ENCODE peak calls at places on chromosomes 6 and 20, in five cellular contexts. One of them, this sample, is unnamed.

GRCh38 chr6:93792751-93793150 is 373.4 kb upstream of the EPHA7 start:
- DNase-seq in transverse colon: no peak
- DNase-seq in H9: no peak
- DNase-seq in heart right ventricle: no peak
- DNase-seq in ovary: no peak
- DNase-seq in this sample: no peak

GRCh38 chr6:26032387-26033131 is 54.7 kb upstream of the HFE start:
- DNase-seq in transverse colon: peak
- DNase-seq in H9: peak
- DNase-seq in heart right ventricle: no peak
- DNase-seq in ovary: no peak
- DNase-seq in this sample: no peak

GRCh38 chr6:169382735-169383134 is 129.1 kb upstream of the THBS2 start:
- DNase-seq in transverse colon: no peak
- DNase-seq in H9: no peak
- DNase-seq in heart right ventricle: no peak
- DNase-seq in ovary: no peak
- DNase-seq in this sample: no peak

GRCh38 chr20:38426006-38426405 is 9.1 kb downstream of the SNHG17 start:
- DNase-seq in transverse colon: no peak
- DNase-seq in H9: no peak
- DNase-seq in heart right ventricle: no peak
- DNase-seq in ovary: no peak
- DNase-seq in this sample: no peak

GRCh38 chr20:40551125-40551530 is 137.9 kb downstream of the MAFB start:
- DNase-seq in transverse colon: no peak
- DNase-seq in H9: no peak
- DNase-seq in heart right ventricle: no peak
- DNase-seq in ovary: no peak
- DNase-seq in this sample: no peak

GRCh38 chr20:8972963-8973362 is 95.9 kb upstream of the PLCB4 start:
- DNase-seq in transverse colon: no peak
- DNase-seq in H9: no peak
- DNase-seq in heart right ventricle: no peak
- DNase-seq in ovary: no peak
- DNase-seq in this sample: no peak

GRCh38 chr6:170080828-170081368 is 210.0 kb downstream of the DLL1 start:
- DNase-seq in transverse colon: peak
- DNase-seq in H9: peak
- DNase-seq in heart right ventricle: peak
- DNase-seq in ovary: peak
- DNase-seq in this sample: no peak

GRCh38 chr6:155252581-155252980 is 11.2 kb upstream of the CLDN20 start:
- DNase-seq in transverse colon: no peak
- DNase-seq in H9: no peak
- DNase-seq in heart right ventricle: no peak
- DNase-seq in ovary: no peak
- DNase-seq in this sample: no peak

GRCh38 chr6:35400901-35401311 is 51.2 kb upstream of the FANCE start:
- DNase-seq in transverse colon: peak
- DNase-seq in H9: no peak
- DNase-seq in heart right ventricle: no peak
- DNase-seq in ovary: no peak
- DNase-seq in this sample: no peak

GRCh38 chr6:159252955-159253508 is 83.8 kb downstream of the FNDC1 start:
- DNase-seq in transverse colon: no peak
- DNase-seq in H9: peak
- DNase-seq in heart right ventricle: no peak
- DNase-seq in ovary: no peak
- DNase-seq in this sample: no peak

GRCh38 chr6:150848400-150848799 is 17.1 kb upstream of the MTHFD1L start:
- DNase-seq in transverse colon: no peak
- DNase-seq in H9: no peak
- DNase-seq in heart right ventricle: no peak
- DNase-seq in ovary: no peak
- DNase-seq in this sample: no peak

GRCh38 chr6:158068893-158069799 is 87.5 kb downstream of the SYNJ2 start:
- DNase-seq in transverse colon: peak
- DNase-seq in H9: no peak
- DNase-seq in heart right ventricle: no peak
- DNase-seq in ovary: no peak
- DNase-seq in this sample: no peak

GRCh38 chr6:110217255-110217654 is 37.0 kb downstream of the CDC40 start:
- DNase-seq in transverse colon: no peak
- DNase-seq in H9: no peak
- DNase-seq in heart right ventricle: no peak
- DNase-seq in ovary: no peak
- DNase-seq in this sample: no peak

GRCh38 chr6:54920628-54921027 is 74.1 kb downstream of the FAM83B start:
- DNase-seq in transverse colon: no peak
- DNase-seq in H9: no peak
- DNase-seq in heart right ventricle: no peak
- DNase-seq in ovary: no peak
- DNase-seq in this sample: no peak

GRCh38 chr6:98054453-98054852 is 771.4 kb upstream of the MMS22L start:
- DNase-seq in transverse colon: no peak
- DNase-seq in H9: no peak
- DNase-seq in heart right ventricle: no peak
- DNase-seq in ovary: no peak
- DNase-seq in this sample: no peak

GRCh38 chr6:57255451-57256181 is 33.5 kb upstream of the RAB23 start:
- DNase-seq in transverse colon: no peak
- DNase-seq in H9: no peak
- DNase-seq in heart right ventricle: no peak
- DNase-seq in ovary: no peak
- DNase-seq in this sample: no peak

GRCh38 chr6:136737343-136738177 is 54.7 kb downstream of the MAP3K5 start:
- DNase-seq in transverse colon: no peak
- DNase-seq in H9: no peak
- DNase-seq in heart right ventricle: no peak
- DNase-seq in ovary: no peak
- DNase-seq in this sample: no peak

GRCh38 chr6:159125977-159126376 is 43.2 kb upstream of the FNDC1 start:
- DNase-seq in transverse colon: no peak
- DNase-seq in H9: no peak
- DNase-seq in heart right ventricle: peak
- DNase-seq in ovary: no peak
- DNase-seq in this sample: peak

GRCh38 chr20:64040231-64041039 is 4.5 kb downstream of the C20orf204 start:
- DNase-seq in transverse colon: no peak
- DNase-seq in H9: no peak
- DNase-seq in heart right ventricle: no peak
- DNase-seq in ovary: no peak
- DNase-seq in this sample: no peak

GRCh38 chr6:132131777-132132176 is 180.6 kb upstream of the CCN2 start:
- DNase-seq in transverse colon: no peak
- DNase-seq in H9: no peak
- DNase-seq in heart right ventricle: peak
- DNase-seq in ovary: peak
- DNase-seq in this sample: peak

GRCh38 chr6:44727651-44728630 is 340.4 kb downstream of the CDC5L start:
- DNase-seq in transverse colon: no peak
- DNase-seq in H9: no peak
- DNase-seq in heart right ventricle: no peak
- DNase-seq in ovary: no peak
- DNase-seq in this sample: no peak

GRCh38 chr6:69816569-69816968 is 19.8 kb upstream of the LMBRD1 start:
- DNase-seq in transverse colon: no peak
- DNase-seq in H9: no peak
- DNase-seq in heart right ventricle: no peak
- DNase-seq in ovary: no peak
- DNase-seq in this sample: no peak

GRCh38 chr20:44754554-44754953 is 8.9 kb downstream of the KCNK15 start:
- DNase-seq in transverse colon: no peak
- DNase-seq in H9: no peak
- DNase-seq in heart right ventricle: no peak
- DNase-seq in ovary: no peak
- DNase-seq in this sample: no peak

GRCh38 chr6:5782783-5783567 is 223.8 kb downstream of the NRN1 start:
- DNase-seq in transverse colon: peak
- DNase-seq in H9: no peak
- DNase-seq in heart right ventricle: peak
- DNase-seq in ovary: no peak
- DNase-seq in this sample: peak

GRCh38 chr6:29696147-29697129 is 15.5 kb upstream of the ZFP57 start:
- DNase-seq in transverse colon: no peak
- DNase-seq in H9: peak
- DNase-seq in heart right ventricle: no peak
- DNase-seq in ovary: no peak
- DNase-seq in this sample: no peak

GRCh38 chr6:19303381-19303780 is 533.8 kb upstream of the ID4 start:
- DNase-seq in transverse colon: no peak
- DNase-seq in H9: no peak
- DNase-seq in heart right ventricle: no peak
- DNase-seq in ovary: no peak
- DNase-seq in this sample: no peak

GRCh38 chr6:39416728-39417127 is 94.2 kb upstream of the KCNK16 start:
- DNase-seq in transverse colon: no peak
- DNase-seq in H9: peak
- DNase-seq in heart right ventricle: no peak
- DNase-seq in ovary: no peak
- DNase-seq in this sample: no peak

GRCh38 chr6:15465212-15465611 is 197.6 kb downstream of the DTNBP1 start:
- DNase-seq in transverse colon: no peak
- DNase-seq in H9: no peak
- DNase-seq in heart right ventricle: no peak
- DNase-seq in ovary: no peak
- DNase-seq in this sample: no peak

GRCh38 chr6:39887692-39888450 is 46.4 kb downstream of the MOCS1 start:
- DNase-seq in transverse colon: peak
- DNase-seq in H9: no peak
- DNase-seq in heart right ventricle: peak
- DNase-seq in ovary: peak
- DNase-seq in this sample: peak

GRCh38 chr20:38723982-38724602 is at the start of gene SLC32A1:
- DNase-seq in transverse colon: no peak
- DNase-seq in H9: peak
- DNase-seq in heart right ventricle: no peak
- DNase-seq in ovary: no peak
- DNase-seq in this sample: no peak

DNA sequence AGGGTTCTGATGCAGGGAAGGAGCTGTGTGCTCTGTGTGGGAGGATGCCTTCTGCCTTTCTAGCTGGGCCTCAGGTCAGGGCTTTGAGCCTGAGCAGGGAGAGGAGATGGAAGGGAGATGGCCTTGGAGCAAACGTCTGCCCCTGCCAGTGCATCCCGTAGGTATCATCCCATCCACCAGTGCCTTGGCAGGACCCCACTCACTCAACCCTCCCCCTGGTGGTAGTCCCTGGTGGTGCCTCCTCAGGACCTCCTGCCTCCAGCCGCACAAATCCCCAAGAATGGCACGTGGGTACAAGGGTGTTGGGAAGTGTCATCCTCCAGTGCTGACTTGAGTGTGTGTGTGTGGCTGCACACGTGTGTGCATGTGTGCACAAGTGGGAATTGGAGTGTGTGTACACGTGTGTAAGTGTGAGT is 23.1 kb upstream of the MICB start:
- DNase-seq in transverse colon: no peak
- DNase-seq in H9: peak
- DNase-seq in heart right ventricle: no peak
- DNase-seq in ovary: no peak
- DNase-seq in this sample: no peak
- TF ChIP-seq CTCF in transverse colon: no peak
- TF ChIP-seq CTCF in H9: peak
- TF ChIP-seq CTCF in heart right ventricle: peak
- TF ChIP-seq CTCF in ovary: no peak
- TF ChIP-seq CTCF in this sample: peak

GRCh38 chr20:53104889-53105288 is 132.7 kb downstream of the TSHZ2 start:
- DNase-seq in transverse colon: no peak
- DNase-seq in H9: no peak
- DNase-seq in heart right ventricle: no peak
- DNase-seq in ovary: no peak
- DNase-seq in this sample: no peak
- TF ChIP-seq CTCF in transverse colon: no peak
- TF ChIP-seq CTCF in H9: no peak
- TF ChIP-seq CTCF in heart right ventricle: no peak
- TF ChIP-seq CTCF in ovary: no peak
- TF ChIP-seq CTCF in this sample: no peak

GRCh38 chr6:37125779-37126553 is 44.0 kb upstream of the PIM1 start:
- DNase-seq in transverse colon: no peak
- DNase-seq in H9: peak
- DNase-seq in heart right ventricle: no peak
- DNase-seq in ovary: peak
- DNase-seq in this sample: no peak

GRCh38 chr6:37126554-37126906 is 43.4 kb upstream of the PIM1 start:
- DNase-seq in transverse colon: no peak
- DNase-seq in H9: no peak
- DNase-seq in heart right ventricle: no peak
- DNase-seq in ovary: no peak
- DNase-seq in this sample: no peak

GRCh38 chr6:37126961-37127360 is 43.0 kb upstream of the PIM1 start:
- DNase-seq in transverse colon: no peak
- DNase-seq in H9: no peak
- DNase-seq in heart right ventricle: no peak
- DNase-seq in ovary: no peak
- DNase-seq in this sample: no peak

GRCh38 chr6:37130704-37131103 is 39.2 kb upstream of the PIM1 start:
- DNase-seq in transverse colon: peak
- DNase-seq in H9: no peak
- DNase-seq in heart right ventricle: peak
- DNase-seq in ovary: no peak
- DNase-seq in this sample: peak

GRCh38 chr6:37127961-37128862 is 41.7 kb upstream of the PIM1 start:
- DNase-seq in transverse colon: peak
- DNase-seq in H9: no peak
- DNase-seq in heart right ventricle: no peak
- DNase-seq in ovary: no peak
- DNase-seq in this sample: no peak
- TF ChIP-seq CTCF in transverse colon: no peak
- TF ChIP-seq CTCF in H9: no peak
- TF ChIP-seq CTCF in heart right ventricle: no peak
- TF ChIP-seq CTCF in ovary: no peak
- TF ChIP-seq CTCF in this sample: no peak

GRCh38 chr20:50713677-50714101 is 17.7 kb upstream of the PARD6B start:
- DNase-seq in transverse colon: no peak
- DNase-seq in H9: peak
- DNase-seq in heart right ventricle: no peak
- DNase-seq in ovary: no peak
- DNase-seq in this sample: no peak
- TF ChIP-seq CTCF in transverse colon: no peak
- TF ChIP-seq CTCF in H9: peak
- TF ChIP-seq CTCF in heart right ventricle: peak
- TF ChIP-seq CTCF in ovary: peak
- TF ChIP-seq CTCF in this sample: peak

DNA sequence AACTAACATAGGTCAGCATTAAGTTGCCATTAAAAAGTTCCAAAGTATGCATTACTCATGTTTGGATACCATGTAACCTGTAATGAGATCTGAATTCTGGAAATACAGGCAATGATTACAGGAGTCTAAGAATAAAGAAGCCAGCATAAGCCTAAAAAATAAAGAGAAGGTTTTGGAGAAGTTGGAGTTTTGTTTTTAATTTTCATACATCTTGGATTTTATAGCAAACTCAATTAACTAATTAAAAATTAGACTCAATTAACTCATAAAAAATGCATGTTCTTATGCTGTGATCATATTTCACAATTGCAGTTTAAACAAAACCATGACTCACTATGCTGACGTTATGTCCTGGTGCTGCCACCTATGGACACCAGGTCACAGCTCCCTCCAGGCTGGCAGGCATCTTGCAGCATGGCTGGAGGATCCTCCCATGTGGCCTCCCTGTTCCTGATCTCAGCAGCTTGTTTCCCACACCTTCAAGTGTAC is 648.8 kb upstream of the AGPAT4 start:
- DNase-seq in transverse colon: peak
- DNase-seq in H9: peak
- DNase-seq in heart right ventricle: peak
- DNase-seq in ovary: no peak
- DNase-seq in this sample: peak
- TF ChIP-seq CTCF in transverse colon: peak
- TF ChIP-seq CTCF in H9: peak
- TF ChIP-seq CTCF in heart right ventricle: peak
- TF ChIP-seq CTCF in ovary: no peak
- TF ChIP-seq CTCF in this sample: peak

This sample was measured in psoas muscle.